ENCODE peak calls at places on chromosomes 1 and 21, in six cellular contexts. I, Z, O, F, P and D are unnamed samples.
A peak's percentile ranks its signal among the peaks of the same experiment; 100 is the strongest.

GRCh38 chr1:228544021-228544850 is 57.1 kb downstream of the RNF187 start:
- DNase-seq in O (no peak), F (no peak), I (peak; percentile 71), P (no peak), Z (no peak), D (no peak)

GRCh38 chr1:226541631-226542622 is 6.6 kb upstream of the STUM start:
- DNase-seq in Z (no peak), F (peak; percentile 5), P (no peak), I (no peak), O (no peak), D (no peak)

GRCh38 chr1:107003972-107004371 is 52.5 kb upstream of the PRMT6 start:
- DNase-seq in Z (no peak), P (no peak), F (no peak), I (no peak), O (no peak), D (no peak)

GRCh38 chr1:109895720-109896504 is 14.7 kb upstream of the CSF1 start:
- DNase-seq in O (no peak), F (peak; percentile 66), I (no peak), P (peak; percentile 14), Z (no peak), D (no peak)

GRCh38 chr1:924619-925323 is 1.0 kb downstream of the SAMD11 start:
- DNase-seq in Z (no peak), I (no peak), O (no peak), F (no peak), P (peak; percentile 40), D (no peak)

GRCh38 chr21:35113064-35113463 is 64.0 kb upstream of the RUNX1 start:
- DNase-seq in F (no peak), P (no peak), O (no peak), I (no peak), Z (no peak), D (no peak)

GRCh38 chr1:203177471-203178039 is 1.9 kb upstream of the MYBPH start:
- DNase-seq in O (no peak), Z (no peak), F (peak; percentile 28), P (peak; percentile 55), I (no peak), D (no peak)

GRCh38 chr1:54579337-54579781 is 31.3 kb downstream of the ACOT11 start:
- DNase-seq in Z (no peak), O (no peak), F (no peak), P (no peak), I (no peak), D (no peak)